ENCODE peak calls at places on chromosomes 16 and 17, in four cellular contexts. One of them, this sample, is unnamed.

GRCh38 chr17:81576621-81577277 is 24.6 kb upstream of the FAAP100 start:
- DNase-seq in dorsolateral prefrontal cortex: no peak
- DNase-seq in breast epithelium: no peak
- DNase-seq in fibroblast of the aortic adventitia: peak
- DNase-seq in this sample: peak

GRCh38 chr17:28904800-28905199 is 1.9 kb upstream of the DHRS13 start:
- DNase-seq in dorsolateral prefrontal cortex: no peak
- DNase-seq in breast epithelium: no peak
- DNase-seq in fibroblast of the aortic adventitia: no peak
- DNase-seq in this sample: no peak

GRCh38 chr17:40099627-40100418 is 566 bp downstream of the NR1D1 start:
- DNase-seq in dorsolateral prefrontal cortex: no peak
- DNase-seq in breast epithelium: peak
- DNase-seq in fibroblast of the aortic adventitia: no peak
- DNase-seq in this sample: no peak

GRCh38 chr16:31700200-31700529 is 172.5 kb downstream of the AHSP start:
- DNase-seq in dorsolateral prefrontal cortex: no peak
- DNase-seq in breast epithelium: no peak
- DNase-seq in fibroblast of the aortic adventitia: no peak
- DNase-seq in this sample: no peak

GRCh38 chr17:5745091-5745820 is 160.9 kb upstream of the NLRP1 start:
- DNase-seq in dorsolateral prefrontal cortex: no peak
- DNase-seq in breast epithelium: no peak
- DNase-seq in fibroblast of the aortic adventitia: no peak
- DNase-seq in this sample: no peak

GRCh38 chr16:56013962-56014552 is 138.9 kb upstream of the CES5A start:
- DNase-seq in dorsolateral prefrontal cortex: no peak
- DNase-seq in breast epithelium: no peak
- DNase-seq in fibroblast of the aortic adventitia: peak
- DNase-seq in this sample: no peak

GRCh38 chr17:21363776-21364642 is 12.1 kb upstream of the KCNJ12 start:
- DNase-seq in dorsolateral prefrontal cortex: no peak
- DNase-seq in breast epithelium: no peak
- DNase-seq in fibroblast of the aortic adventitia: no peak
- DNase-seq in this sample: no peak

GRCh38 chr16:77724174-77724573 is 1.9 kb downstream of the NUDT7 start:
- DNase-seq in dorsolateral prefrontal cortex: no peak
- DNase-seq in breast epithelium: no peak
- DNase-seq in fibroblast of the aortic adventitia: no peak
- DNase-seq in this sample: no peak

GRCh38 chr17:51833045-51833444 is 325.5 kb downstream of the CA10 start:
- DNase-seq in dorsolateral prefrontal cortex: no peak
- DNase-seq in breast epithelium: no peak
- DNase-seq in fibroblast of the aortic adventitia: no peak
- DNase-seq in this sample: no peak

GRCh38 chr17:72967263-72967962 is 125.1 kb downstream of the SLC39A11 start:
- DNase-seq in dorsolateral prefrontal cortex: no peak
- DNase-seq in breast epithelium: no peak
- DNase-seq in fibroblast of the aortic adventitia: no peak
- DNase-seq in this sample: no peak

GRCh38 chr17:75096082-75096625 is 8.4 kb downstream of the SLC16A5 start:
- DNase-seq in dorsolateral prefrontal cortex: no peak
- DNase-seq in breast epithelium: peak
- DNase-seq in fibroblast of the aortic adventitia: peak
- DNase-seq in this sample: no peak
- TF ChIP-seq CTCF in dorsolateral prefrontal cortex: no peak
- TF ChIP-seq CTCF in breast epithelium: no peak
- TF ChIP-seq CTCF in fibroblast of the aortic adventitia: no peak
- TF ChIP-seq CTCF in this sample: no peak

GRCh38 chr17:43027091-43028032 is 2.3 kb downstream of the RND2 start:
- DNase-seq in dorsolateral prefrontal cortex: no peak
- DNase-seq in breast epithelium: no peak
- DNase-seq in fibroblast of the aortic adventitia: no peak
- DNase-seq in this sample: no peak

GRCh38 chr17:43025766-43026537 is 921 bp downstream of the RND2 start:
- DNase-seq in dorsolateral prefrontal cortex: peak
- DNase-seq in breast epithelium: no peak
- DNase-seq in fibroblast of the aortic adventitia: no peak
- DNase-seq in this sample: no peak

GRCh38 chr17:43026610-43027009 is 1.6 kb downstream of the RND2 start:
- DNase-seq in dorsolateral prefrontal cortex: no peak
- DNase-seq in breast epithelium: no peak
- DNase-seq in fibroblast of the aortic adventitia: no peak
- DNase-seq in this sample: no peak

GRCh38 chr17:43024407-43025289 is at the start of gene RND2:
- DNase-seq in dorsolateral prefrontal cortex: peak
- DNase-seq in breast epithelium: peak
- DNase-seq in fibroblast of the aortic adventitia: peak
- DNase-seq in this sample: peak

DNA sequence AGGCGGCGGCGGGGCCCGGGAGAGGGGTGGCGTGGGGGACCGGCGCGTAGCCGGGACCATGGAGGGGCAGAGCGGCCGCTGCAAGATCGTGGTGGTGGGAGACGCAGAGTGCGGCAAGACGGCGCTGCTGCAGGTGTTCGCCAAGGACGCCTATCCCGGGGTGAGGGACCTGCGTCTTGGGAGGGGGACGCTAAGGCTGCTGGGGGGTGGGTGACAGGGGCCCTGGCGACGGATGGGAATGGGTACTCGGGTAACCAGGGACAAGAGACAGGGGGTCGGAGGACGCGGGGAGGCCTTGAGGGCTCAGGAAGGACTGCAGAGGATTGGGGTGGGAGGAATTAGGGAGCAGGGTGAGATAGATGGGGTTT is 243 bp downstream of the RND2 start:
- DNase-seq in dorsolateral prefrontal cortex: no peak
- DNase-seq in breast epithelium: no peak
- DNase-seq in fibroblast of the aortic adventitia: no peak
- DNase-seq in this sample: no peak
- H3K4me3 ChIP-seq in dorsolateral prefrontal cortex: peak
- H3K4me3 ChIP-seq in breast epithelium: peak
- H3K4me3 ChIP-seq in fibroblast of the aortic adventitia: peak
- H3K4me3 ChIP-seq in this sample: peak

DNA sequence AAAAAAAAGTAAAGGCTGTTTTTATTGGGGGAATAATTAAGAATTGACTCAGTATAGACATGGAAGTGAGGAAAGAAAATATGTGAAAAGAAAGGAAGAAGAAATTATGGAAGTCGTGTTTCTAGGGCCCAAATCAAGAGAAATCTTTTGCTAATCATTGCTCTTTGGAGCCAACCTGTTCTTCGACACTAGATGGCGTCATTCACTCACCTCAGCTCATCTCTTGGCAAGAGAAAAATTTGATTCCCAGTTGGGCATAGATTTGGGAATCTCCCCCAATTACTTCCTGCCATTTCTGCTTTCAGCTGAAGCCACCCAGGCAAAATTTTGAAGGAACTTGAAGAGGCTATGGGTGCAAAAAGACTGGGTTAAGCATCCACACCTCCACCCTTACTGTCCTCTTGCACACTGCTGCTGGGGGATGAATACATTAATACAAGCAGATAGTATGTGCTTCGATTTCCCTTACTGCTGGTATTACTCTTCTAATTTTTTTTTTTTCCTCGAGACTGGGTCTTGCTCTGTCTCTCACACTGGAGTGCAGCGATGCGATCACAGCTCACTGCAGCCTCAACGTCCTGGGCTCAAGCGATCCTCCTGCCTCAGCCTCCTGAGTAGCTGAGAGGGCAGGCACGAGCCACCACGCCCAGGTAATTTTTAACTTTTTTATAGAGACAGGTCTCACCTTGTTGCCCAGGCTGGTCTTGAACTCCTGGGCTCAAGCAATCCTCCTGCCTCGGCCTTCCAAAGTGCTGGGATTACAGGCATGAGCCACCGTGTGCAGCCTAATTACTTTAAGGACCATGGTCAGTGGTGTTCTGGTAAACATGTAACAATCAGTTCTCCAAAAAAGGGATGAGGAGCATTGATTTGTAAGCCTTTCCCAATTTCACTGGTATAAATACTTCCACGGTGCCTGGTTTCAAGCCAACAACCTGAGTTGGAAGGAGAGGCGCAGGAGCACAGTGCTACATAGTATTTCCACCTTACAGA is 13.5 kb downstream of the PSMD7 start:
- DNase-seq in dorsolateral prefrontal cortex: peak
- DNase-seq in breast epithelium: no peak
- DNase-seq in fibroblast of the aortic adventitia: peak
- DNase-seq in this sample: peak
- TF ChIP-seq CTCF in dorsolateral prefrontal cortex: peak
- TF ChIP-seq CTCF in breast epithelium: peak
- TF ChIP-seq CTCF in fibroblast of the aortic adventitia: peak
- TF ChIP-seq CTCF in this sample: peak

GRCh38 chr17:78731904-78732303 is 50.2 kb downstream of the CYTH1 start:
- DNase-seq in dorsolateral prefrontal cortex: no peak
- DNase-seq in breast epithelium: no peak
- DNase-seq in fibroblast of the aortic adventitia: no peak
- DNase-seq in this sample: no peak

GRCh38 chr17:78735832-78736525 is 46.1 kb downstream of the CYTH1 start:
- DNase-seq in dorsolateral prefrontal cortex: no peak
- DNase-seq in breast epithelium: no peak
- DNase-seq in fibroblast of the aortic adventitia: peak
- DNase-seq in this sample: no peak

GRCh38 chr17:78737332-78737731 is 44.7 kb downstream of the CYTH1 start:
- DNase-seq in dorsolateral prefrontal cortex: no peak
- DNase-seq in breast epithelium: no peak
- DNase-seq in fibroblast of the aortic adventitia: peak
- DNase-seq in this sample: peak

GRCh38 chr17:78736526-78737079 is 45.5 kb downstream of the CYTH1 start:
- DNase-seq in dorsolateral prefrontal cortex: no peak
- DNase-seq in breast epithelium: peak
- DNase-seq in fibroblast of the aortic adventitia: peak
- DNase-seq in this sample: no peak

GRCh38 chr17:78734841-78735641 is 47.0 kb downstream of the CYTH1 start:
- DNase-seq in dorsolateral prefrontal cortex: no peak
- DNase-seq in breast epithelium: no peak
- DNase-seq in fibroblast of the aortic adventitia: no peak
- DNase-seq in this sample: no peak
- H3K4me3 ChIP-seq in dorsolateral prefrontal cortex: peak
- H3K4me3 ChIP-seq in breast epithelium: peak
- H3K4me3 ChIP-seq in fibroblast of the aortic adventitia: peak
- H3K4me3 ChIP-seq in this sample: no peak

GRCh38 chr16:57284206-57284951 is at the start of gene PLLP:
- DNase-seq in dorsolateral prefrontal cortex: no peak
- DNase-seq in breast epithelium: no peak
- DNase-seq in fibroblast of the aortic adventitia: no peak
- DNase-seq in this sample: peak

GRCh38 chr16:57282510-57283213 is 1.8 kb downstream of the PLLP start:
- DNase-seq in dorsolateral prefrontal cortex: no peak
- DNase-seq in breast epithelium: no peak
- DNase-seq in fibroblast of the aortic adventitia: no peak
- DNase-seq in this sample: no peak

GRCh38 chr16:57283214-57283955 is 1.1 kb downstream of the PLLP start:
- DNase-seq in dorsolateral prefrontal cortex: no peak
- DNase-seq in breast epithelium: no peak
- DNase-seq in fibroblast of the aortic adventitia: no peak
- DNase-seq in this sample: no peak

GRCh38 chr16:57284952-57285263 is 436 bp upstream of the PLLP start:
- DNase-seq in dorsolateral prefrontal cortex: no peak
- DNase-seq in breast epithelium: no peak
- DNase-seq in fibroblast of the aortic adventitia: no peak
- DNase-seq in this sample: no peak

GRCh38 chr16:57283956-57284205 is 591 bp downstream of the PLLP start:
- DNase-seq in dorsolateral prefrontal cortex: no peak
- DNase-seq in breast epithelium: no peak
- DNase-seq in fibroblast of the aortic adventitia: no peak
- DNase-seq in this sample: no peak
- TF ChIP-seq CTCF in dorsolateral prefrontal cortex: no peak
- TF ChIP-seq CTCF in breast epithelium: no peak
- TF ChIP-seq CTCF in fibroblast of the aortic adventitia: no peak
- TF ChIP-seq CTCF in this sample: no peak